ENCODE peak calls at places on chromosomes 11 and 22, in nine cellular contexts. E is GM23338, A is GM23248, B is HCT116, I is hepatocyte, D is PC-3, X is neural progenitor cell, H is MM.1S, U is SK-N-SH. T is an unnamed sample.

GRCh38 chr11:44592125-44592643 is 26.7 kb downstream of the CD82 start:
- DNase-seq in U (no peak), I (peak), A (peak), E (no peak), X (no peak), B (no peak), D (no peak), H (no peak), T (no peak)

GRCh38 chr22:42396621-42397331 is 35.4 kb downstream of the NFAM1 start:
- DNase-seq in D (no peak), U (no peak), H (peak), I (no peak), X (no peak), E (peak), A (no peak), B (peak), T (peak)

GRCh38 chr11:115616941-115617340 is 112.7 kb upstream of the CADM1 start:
- DNase-seq in A (peak), H (no peak), U (no peak), E (no peak), D (no peak), I (no peak), X (no peak), B (no peak), T (no peak)

GRCh38 chr11:29448246-29448877 is 568.5 kb downstream of the KCNA4 start:
- DNase-seq in I (peak), E (peak), A (peak), U (no peak), H (no peak), X (peak), B (peak), D (peak), T (peak)

GRCh38 chr11:134719397-134719796 is 307.4 kb upstream of the B3GAT1 start:
- DNase-seq in D (no peak), I (no peak), H (no peak), B (no peak), U (no peak), A (no peak), E (no peak), X (no peak), T (no peak)

GRCh38 chr22:43829448-43829821 is 17.3 kb upstream of the EFCAB6 start:
- DNase-seq in B (no peak), A (peak), H (no peak), X (no peak), I (peak), D (no peak), U (peak), E (no peak), T (no peak)

GRCh38 chr22:24433001-24433867 is 5.8 kb downstream of the ADORA2A start:
- DNase-seq in I (no peak), D (no peak), H (no peak), U (peak), X (no peak), B (no peak), A (no peak), E (no peak), T (peak)

GRCh38 chr22:40635008-40635939 is 1.2 kb downstream of the MRTFA start:
- DNase-seq in E (peak), A (peak), D (no peak), U (no peak), I (no peak), X (no peak), B (no peak), H (no peak), T (no peak)

GRCh38 chr11:70712471-70712870 is 314.1 kb downstream of the CTTN start:
- DNase-seq in B (no peak), U (no peak), X (peak), H (no peak), I (no peak), D (no peak), A (peak), E (peak), T (no peak)

GRCh38 chr11:65069217-65069616 is 10.9 kb upstream of the NAALADL1 start:
- DNase-seq in U (no peak), A (no peak), E (no peak), H (no peak), X (no peak), I (no peak), B (no peak), D (no peak), T (no peak)

GRCh38 chr22:30830907-30831306 is 136.2 kb downstream of the OSBP2 start:
- DNase-seq in E (peak), X (no peak), D (peak), I (no peak), B (peak), U (no peak), H (no peak), A (peak), T (no peak)

GRCh38 chr22:21009638-21010425 is 5.1 kb upstream of the P2RX6 start:
- DNase-seq in I (peak), D (peak), B (no peak), E (peak), X (peak), H (peak), A (peak), U (no peak), T (peak)

GRCh38 chr11:126585388-126586302 is 230.2 kb downstream of the ST3GAL4 start:
- DNase-seq in U (peak), E (peak), X (peak), A (peak), B (no peak), H (no peak), D (peak), I (peak), T (no peak)

GRCh38 chr11:66659785-66660184 is 17.9 kb downstream of the RBM4B start:
- DNase-seq in I (no peak), B (no peak), H (no peak), A (no peak), E (no peak), D (no peak), U (no peak), X (no peak), T (peak)

GRCh38 chr11:83025267-83025704 is 46.4 kb downstream of the RAB30 start:
- DNase-seq in X (no peak), U (no peak), A (no peak), E (peak), D (peak), I (peak), H (peak), B (no peak), T (no peak)

GRCh38 chr11:76380977-76381719 is at the start of the genes GVQW3 and THAP12:
- DNase-seq in B (peak), I (peak), D (peak), E (peak), A (peak), X (peak), U (peak), H (peak), T (peak)

GRCh38 chr11:71355266-71355665 is 92.9 kb downstream of the DHCR7 start:
- DNase-seq in H (no peak), E (no peak), D (peak), B (no peak), A (peak), X (no peak), I (no peak), U (no peak), T (no peak)

GRCh38 chr22:24137595-24137994 is 43.7 kb upstream of the SUSD2 start:
- DNase-seq in E (no peak), I (peak), H (no peak), A (peak), D (no peak), U (no peak), X (no peak), B (no peak), T (no peak)

GRCh38 chr11:69337211-69337721 is 43.3 kb downstream of the MYEOV start:
- DNase-seq in D (peak), E (no peak), H (peak), B (no peak), I (peak), U (no peak), X (no peak), A (peak), T (peak)

GRCh38 chr11:95338430-95338991 is 107.5 kb upstream of the SESN3 start:
- DNase-seq in U (no peak), A (peak), X (no peak), B (no peak), I (peak), D (no peak), E (peak), H (no peak), T (no peak)

GRCh38 chr11:69700278-69701140 is 3.3 kb downstream of the FGF19 start:
- DNase-seq in A (peak), U (peak), I (peak), H (no peak), D (peak), X (peak), B (no peak), E (peak), T (no peak)

GRCh38 chr11:8025123-8025522 is 38.0 kb downstream of the EIF3F start:
- DNase-seq in I (no peak), A (peak), H (no peak), D (no peak), U (no peak), B (no peak), X (no peak), E (no peak), T (no peak)

GRCh38 chr11:88357323-88358039 is 19.9 kb upstream of the CTSC start:
- DNase-seq in D (peak), H (no peak), I (no peak), A (peak), X (no peak), B (no peak), U (no peak), E (no peak), T (no peak)

GRCh38 chr11:71206186-71206585 is 46.2 kb downstream of the SHANK2 start:
- DNase-seq in A (peak), D (no peak), U (no peak), I (peak), E (peak), X (peak), H (no peak), B (no peak), T (no peak)

GRCh38 chr11:105935791-105936190 is 86.2 kb downstream of the MSANTD4 start:
- DNase-seq in X (peak), A (no peak), D (peak), U (no peak), H (no peak), I (no peak), B (peak), E (peak), T (no peak)

GRCh38 chr11:110566577-110566976 is 136.8 kb downstream of the FDX1 start:
- DNase-seq in B (no peak), A (no peak), H (no peak), X (no peak), E (no peak), U (no peak), D (no peak), I (no peak), T (no peak)

GRCh38 chr11:119982517-119983239 is 155.2 kb downstream of the TRIM29 start:
- DNase-seq in I (no peak), X (no peak), E (no peak), B (no peak), H (no peak), D (no peak), A (no peak), U (no peak), T (no peak)

GRCh38 chr22:32106930-32107329 is 52.2 kb downstream of the C22orf42 start:
- DNase-seq in H (peak), U (no peak), D (peak), I (peak), A (peak), B (no peak), E (peak), X (peak), T (peak)

GRCh38 chr11:44566559-44566949 is 1.1 kb downstream of the CD82 start:
- DNase-seq in H (no peak), X (no peak), E (no peak), B (no peak), U (no peak), A (no peak), I (no peak), D (no peak), T (no peak)

GRCh38 chr11:69770525-69770924 is 4.6 kb downstream of the FGF4 start:
- DNase-seq in U (no peak), I (no peak), B (no peak), H (no peak), A (no peak), E (peak), D (no peak), X (peak), T (no peak)

GRCh38 chr11:88231894-88232482 is 56.7 kb upstream of the RAB38 start:
- DNase-seq in I (peak), U (peak), X (peak), E (peak), A (peak), B (no peak), H (peak), D (peak), T (peak)

GRCh38 chr11:21474529-21474928 is 718.4 kb upstream of the ANO5 start:
- DNase-seq in E (no peak), H (no peak), U (no peak), I (no peak), X (no peak), D (no peak), B (no peak), A (no peak), T (no peak)

GRCh38 chr22:39243443-39244072 is 1.2 kb downstream of the PDGFB start:
- DNase-seq in D (peak), X (peak), I (peak), E (peak), U (no peak), H (peak), A (no peak), B (no peak), T (no peak)

GRCh38 chr11:80593981-80594380 is 1153.2 kb upstream of the TENM4 start:
- DNase-seq in X (no peak), I (peak), U (no peak), D (peak), B (no peak), E (no peak), H (no peak), A (no peak), T (no peak)

GRCh38 chr11:5684627-5685362 is at the start of gene TRIM5:
- DNase-seq in U (peak), D (peak), A (peak), H (peak), I (peak), E (peak), X (peak), B (peak), T (peak)

GRCh38 chr11:43853766-43854165 is 26.9 kb upstream of the ALKBH3 start:
- DNase-seq in H (no peak), I (no peak), U (no peak), A (peak), X (no peak), B (no peak), D (no peak), E (no peak), T (no peak)

GRCh38 chr11:64619811-64620285 is 28.8 kb downstream of the SLC22A12 start:
- DNase-seq in I (peak), X (peak), H (no peak), B (peak), A (peak), U (peak), D (peak), E (peak), T (peak)

GRCh38 chr11:113781682-113782081 is 2.1 kb downstream of the CLDN25 start:
- DNase-seq in B (no peak), H (no peak), U (no peak), A (no peak), I (peak), X (no peak), E (peak), D (peak), T (no peak)
- TF ChIP-seq EZH2phosphoT487 in B (no peak), H (no peak), U (no peak), A (no peak), I (no peak), X (no peak), E (no peak), D (no peak), T (no peak)

GRCh38 chr11:1130276-1131032 is 27.3 kb upstream of the MUC5AC start:
- DNase-seq in I (no peak), A (no peak), X (no peak), B (no peak), H (no peak), D (no peak), U (peak), E (no peak), T (no peak)

GRCh38 chr11:1138053-1138452 is 19.7 kb upstream of the MUC5AC start:
- DNase-seq in X (no peak), E (no peak), B (no peak), I (no peak), H (no peak), U (no peak), D (peak), A (peak), T (no peak)

GRCh38 chr11:1139441-1140066 is 18.2 kb upstream of the MUC5AC start:
- DNase-seq in B (no peak), H (no peak), U (no peak), A (no peak), E (no peak), D (no peak), I (no peak), X (no peak), T (no peak)

GRCh38 chr11:1131033-1131911 is 26.5 kb upstream of the MUC5AC start:
- DNase-seq in E (peak), I (no peak), D (no peak), B (no peak), A (no peak), U (peak), X (no peak), H (no peak), T (no peak)

GRCh38 chr11:1134848-1135445 is 22.8 kb upstream of the MUC5AC start:
- DNase-seq in H (no peak), E (no peak), X (no peak), U (no peak), I (no peak), D (no peak), B (no peak), A (no peak), T (no peak)
- TF ChIP-seq EZH2phosphoT487 in H (no peak), E (no peak), X (no peak), U (no peak), I (no peak), D (no peak), B (no peak), A (no peak), T (no peak)

GRCh38 chr22:35452351-35452781 is 52.4 kb downstream of the MCM5 start:
- DNase-seq in E (no peak), A (no peak), X (no peak), I (no peak), H (no peak), U (no peak), D (no peak), B (no peak), T (no peak)
- TF ChIP-seq EZH2phosphoT487 in E (no peak), A (no peak), X (no peak), I (no peak), H (no peak), U (no peak), D (no peak), B (no peak), T (no peak)

GRCh38 chr22:45910928-45911467 is 66.0 kb downstream of the WNT7B start:
- DNase-seq in E (no peak), B (no peak), A (no peak), X (peak), U (no peak), D (no peak), H (no peak), I (no peak), T (no peak)
- TF ChIP-seq EZH2phosphoT487 in E (no peak), B (no peak), A (no peak), X (no peak), U (no peak), D (no peak), H (no peak), I (no peak), T (no peak)

GRCh38 chr22:33909075-33909458 is 11.2 kb downstream of the LARGE1 start:
- DNase-seq in I (peak), H (no peak), X (no peak), B (no peak), A (peak), U (no peak), D (no peak), E (no peak), T (no peak)
- TF ChIP-seq EZH2phosphoT487 in I (no peak), H (no peak), X (no peak), B (no peak), A (no peak), U (no peak), D (no peak), E (no peak), T (no peak)

GRCh38 chr11:58907780-58908179 is 31.5 kb upstream of the GLYATL1 start:
- DNase-seq in X (no peak), U (no peak), D (no peak), E (no peak), H (no peak), A (no peak), B (no peak), I (no peak), T (peak)

GRCh38 chr11:58905141-58905715 is 34.1 kb upstream of the GLYATL1 start:
- DNase-seq in A (peak), I (peak), D (peak), H (no peak), E (peak), U (peak), X (peak), B (no peak), T (no peak)

GRCh38 chr11:58902881-58903280 is 36.4 kb upstream of the GLYATL1 start:
- DNase-seq in E (no peak), I (no peak), B (no peak), X (no peak), A (no peak), H (no peak), D (no peak), U (no peak), T (no peak)

GRCh38 chr11:58900479-58901420 is 38.5 kb upstream of the GLYATL1 start:
- DNase-seq in B (peak), H (peak), X (peak), U (peak), I (peak), E (peak), A (peak), D (peak), T (peak)

GRCh38 chr11:58905716-58906547 is 33.4 kb upstream of the GLYATL1 start:
- DNase-seq in U (peak), D (peak), A (peak), H (no peak), B (no peak), X (peak), I (peak), E (peak), T (no peak)
- TF ChIP-seq EZH2phosphoT487 in U (no peak), D (no peak), A (no peak), H (no peak), B (no peak), X (no peak), I (no peak), E (no peak), T (no peak)

GRCh38 chr11:62373464-62374110 is 36.3 kb downstream of the ASRGL1 start:
- DNase-seq in I (no peak), H (no peak), B (no peak), U (no peak), X (no peak), E (no peak), A (no peak), D (no peak), T (no peak)

GRCh38 chr11:62370743-62371440 is 33.6 kb downstream of the ASRGL1 start:
- DNase-seq in E (peak), H (no peak), B (no peak), A (no peak), U (no peak), X (no peak), I (no peak), D (no peak), T (no peak)

GRCh38 chr11:62372871-62373270 is 35.6 kb downstream of the ASRGL1 start:
- DNase-seq in U (no peak), D (no peak), H (peak), E (no peak), X (no peak), A (no peak), I (no peak), B (no peak), T (no peak)

DNA sequence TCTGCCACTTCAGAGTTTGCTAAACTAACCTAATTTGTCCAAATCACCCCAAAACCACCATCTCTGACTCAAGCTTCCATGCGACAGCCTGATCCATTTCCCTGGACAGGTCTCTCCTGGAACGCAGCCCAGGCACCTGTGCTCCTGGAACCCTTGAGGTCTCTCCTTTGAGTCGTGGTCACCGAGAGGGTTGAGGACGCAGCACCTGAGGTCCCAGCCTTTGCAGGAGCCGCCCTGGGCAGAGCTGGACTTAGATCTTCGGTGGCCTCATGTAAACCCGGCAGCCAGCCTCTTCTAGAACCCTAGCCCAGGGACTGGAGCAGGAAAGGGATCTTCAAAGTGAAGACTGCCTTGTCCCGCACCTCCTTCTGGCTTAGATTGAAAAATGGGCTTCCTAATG is 37.6 kb downstream of the ASRGL1 start:
- DNase-seq in H (no peak), X (no peak), B (no peak), D (no peak), U (no peak), I (no peak), E (no peak), A (no peak), T (no peak)
- TF ChIP-seq EZH2phosphoT487 in H (no peak), X (no peak), B (no peak), D (no peak), U (no peak), I (no peak), E (no peak), A (no peak), T (no peak)

GRCh38 chr22:48779661-48780596 is 1047.7 kb downstream of the BRD1 start:
- DNase-seq in X (no peak), B (no peak), U (no peak), I (no peak), E (no peak), H (no peak), A (no peak), D (no peak), T (no peak)

GRCh38 chr22:48781391-48781790 is 1046.3 kb downstream of the BRD1 start:
- DNase-seq in X (no peak), E (no peak), H (no peak), U (no peak), I (no peak), A (no peak), D (no peak), B (no peak), T (no peak)

GRCh38 chr22:48778308-48779195 is 1049.1 kb downstream of the BRD1 start:
- DNase-seq in I (no peak), X (no peak), E (no peak), B (no peak), A (no peak), H (no peak), D (no peak), U (no peak), T (no peak)

GRCh38 chr22:48780597-48781277 is 1046.9 kb downstream of the BRD1 start:
- DNase-seq in X (no peak), E (no peak), B (no peak), H (no peak), U (no peak), D (no peak), I (no peak), A (no peak), T (no peak)

GRCh38 chr22:48779211-48779643 is 1048.4 kb downstream of the BRD1 start:
- DNase-seq in H (no peak), I (no peak), D (no peak), A (no peak), B (no peak), U (no peak), X (no peak), E (no peak), T (no peak)
- TF ChIP-seq EZH2phosphoT487 in H (no peak), I (no peak), D (no peak), A (no peak), B (no peak), U (no peak), X (no peak), E (no peak), T (no peak)